ENCODE peak calls at places on chromosomes 3 and 15, in ten cellular contexts. G is A549; O is stimulated activated CD4-positive, alpha-beta T cell treated with anti-CD3 and anti-CD28 coated beads, Interleukin-1b, Interleukin-23, amount 100 ng/mL, for 1 hour; Z is HTR-8/SVneo; T is effector memory CD4-positive, alpha-beta T cell; K is mucosa of gallbladder; I is B cell; E is T-helper 1 cell; C is A172; N is MCF 10A. Q is an unnamed sample.

GRCh38 chr3:58528629-58529028 is 8.4 kb downstream of the ACOX2 start:
- DNase-seq in N (peak), O (no peak), T (no peak), K (peak), E (no peak), C (peak), Z (peak), G (no peak), I (no peak), Q (no peak)

GRCh38 chr3:8239718-8240698 is 261.6 kb upstream of the LMCD1 start:
- DNase-seq in I (peak), Z (peak), C (peak), K (peak), E (no peak), O (no peak), N (peak), T (no peak), G (peak), Q (peak)

GRCh38 chr3:141383555-141384129 is 15.3 kb downstream of the ZBTB38 start:
- DNase-seq in G (no peak), N (no peak), C (no peak), I (no peak), O (no peak), K (no peak), Z (no peak), T (no peak), E (no peak), Q (peak)

GRCh38 chr3:45120615-45121158 is 25.5 kb downstream of the CDCP1 start:
- DNase-seq in G (no peak), O (no peak), C (no peak), N (no peak), K (no peak), T (no peak), I (no peak), Z (no peak), E (no peak), Q (no peak)

GRCh38 chr3:134680796-134681526 is 30.1 kb upstream of the KY start:
- DNase-seq in G (no peak), C (no peak), N (no peak), Z (no peak), O (no peak), I (no peak), T (no peak), K (no peak), E (no peak), Q (no peak)

GRCh38 chr15:79595995-79596622 is 164.0 kb downstream of the MINAR1 start:
- DNase-seq in K (peak), I (peak), Z (peak), G (peak), O (no peak), E (no peak), T (no peak), C (peak), N (peak), Q (peak)

GRCh38 chr15:31077181-31077580 is 24.3 kb downstream of the TRPM1 start:
- DNase-seq in K (no peak), N (no peak), T (no peak), Z (no peak), O (no peak), I (no peak), G (no peak), C (no peak), E (no peak), Q (no peak)

GRCh38 chr3:184320099-184320445 is 5.7 kb downstream of the EIF4G1 start:
- DNase-seq in G (peak), T (no peak), E (no peak), Z (peak), N (peak), C (peak), O (no peak), I (no peak), K (peak), Q (no peak)

GRCh38 chr15:45393851-45394250 is 15.5 kb upstream of the GATM start:
- DNase-seq in C (no peak), K (peak), T (no peak), O (no peak), E (no peak), I (no peak), G (no peak), Z (no peak), N (peak), Q (peak)

GRCh38 chr3:79517766-79518413 is 249.9 kb downstream of the ROBO1 start:
- DNase-seq in O (no peak), N (peak), I (no peak), Z (peak), T (no peak), E (no peak), K (no peak), C (peak), G (no peak), Q (peak)

GRCh38 chr3:126658584-126658983 is 3.7 kb upstream of the TXNRD3 start:
- DNase-seq in K (no peak), E (no peak), G (no peak), I (no peak), C (no peak), Z (no peak), N (no peak), T (no peak), O (no peak), Q (no peak)

GRCh38 chr15:101675796-101676582 is 23.8 kb upstream of the TM2D3 start:
- DNase-seq in I (peak), G (peak), C (peak), K (no peak), T (no peak), Z (no peak), O (no peak), N (peak), E (no peak), Q (no peak)

GRCh38 chr3:8485141-8485840 is 16.3 kb upstream of the LMCD1 start:
- DNase-seq in E (no peak), K (no peak), G (no peak), Z (no peak), C (no peak), T (no peak), O (no peak), N (no peak), I (no peak), Q (no peak)

GRCh38 chr3:163582967-163583366 is 1495.3 kb downstream of the SI start:
- DNase-seq in T (no peak), K (no peak), C (no peak), G (no peak), E (no peak), O (no peak), N (no peak), Z (no peak), I (no peak), Q (no peak)

GRCh38 chr15:35690698-35691116 is 144.7 kb upstream of the DPH6 start:
- DNase-seq in N (no peak), E (no peak), O (no peak), Z (no peak), I (no peak), G (no peak), K (no peak), C (peak), T (no peak), Q (no peak)

GRCh38 chr3:193883551-193883950 is 252.4 kb upstream of the HES1 start:
- DNase-seq in C (peak), O (no peak), E (no peak), K (no peak), T (no peak), N (peak), I (no peak), G (no peak), Z (no peak), Q (no peak)

GRCh38 chr15:90151989-90152645 is 49.0 kb upstream of the SEMA4B start:
- DNase-seq in T (no peak), C (no peak), Z (no peak), K (no peak), N (no peak), E (no peak), O (no peak), G (no peak), I (no peak), Q (no peak)

GRCh38 chr3:88000853-88001252 is 58.0 kb downstream of the CGGBP1 start:
- DNase-seq in O (no peak), T (no peak), E (no peak), K (no peak), Z (no peak), I (peak), G (no peak), N (no peak), C (no peak), Q (peak)

GRCh38 chr3:186821429-186822367 is 15.4 kb upstream of the RFC4 start:
- DNase-seq in O (no peak), T (no peak), Z (peak), C (peak), E (no peak), I (peak), G (no peak), K (no peak), N (peak), Q (peak)

GRCh38 chr3:184742676-184743135 is 30.8 kb upstream of the MAGEF1 start:
- DNase-seq in K (no peak), T (no peak), I (no peak), E (no peak), Z (no peak), O (no peak), C (no peak), N (no peak), G (no peak), Q (no peak)